ENCODE peak calls at places on chromosomes 5 and 9, in four cellular contexts. One of them, this sample, is unnamed.

GRCh38 chr5:177491429-177491945 is 5.9 kb downstream of the PDLIM7 start:
- DNase-seq in HepG2: peak; percentile 65
- DNase-seq in K562: peak; percentile 96
- DNase-seq in GM12878: no peak
- DNase-seq in this sample: peak; percentile 93

GRCh38 chr5:61697811-61698587 is 365.9 kb downstream of the ZSWIM6 start:
- DNase-seq in HepG2: no peak
- DNase-seq in GM12878: no peak
- DNase-seq in K562: no peak
- DNase-seq in this sample: no peak

GRCh38 chr9:2093920-2094597 is 78.9 kb downstream of the SMARCA2 start:
- DNase-seq in GM12878: no peak
- DNase-seq in HepG2: no peak
- DNase-seq in K562: no peak
- DNase-seq in this sample: no peak

GRCh38 chr5:1743061-1743768 is 56.4 kb downstream of the MRPL36 start:
- DNase-seq in K562: no peak
- DNase-seq in HepG2: no peak
- DNase-seq in GM12878: no peak
- DNase-seq in this sample: peak; percentile 2

GRCh38 chr5:177984565-177985166 is 11.4 kb downstream of the PROP1 start:
- DNase-seq in K562: no peak
- DNase-seq in HepG2: no peak
- DNase-seq in GM12878: no peak
- DNase-seq in this sample: peak; percentile 36

GRCh38 chr5:66169534-66169933 is 25.4 kb downstream of the SREK1 start:
- DNase-seq in K562: no peak
- DNase-seq in GM12878: no peak
- DNase-seq in HepG2: no peak
- DNase-seq in this sample: no peak

GRCh38 chr5:141821430-141821925 is 56.7 kb downstream of the PCDH1 start:
- DNase-seq in K562: no peak
- DNase-seq in GM12878: no peak
- DNase-seq in HepG2: no peak
- DNase-seq in this sample: no peak

GRCh38 chr9:97773723-97774122 is 76.6 kb upstream of the XPA start:
- DNase-seq in GM12878: no peak
- DNase-seq in K562: no peak
- DNase-seq in HepG2: no peak
- DNase-seq in this sample: no peak

GRCh38 chr5:165209101-165209727 is 1703.8 kb downstream of the MAT2B start:
- DNase-seq in K562: no peak
- DNase-seq in GM12878: no peak
- DNase-seq in HepG2: peak; percentile 3
- DNase-seq in this sample: no peak

GRCh38 chr9:14992025-14992424 is 81.8 kb upstream of the FREM1 start:
- DNase-seq in K562: no peak
- DNase-seq in HepG2: no peak
- DNase-seq in GM12878: no peak
- DNase-seq in this sample: no peak

GRCh38 chr9:124749811-124750210 is 21.3 kb downstream of the NR6A1 start:
- DNase-seq in HepG2: no peak
- DNase-seq in GM12878: no peak
- DNase-seq in K562: no peak
- DNase-seq in this sample: no peak

GRCh38 chr5:111929892-111930291 is 172.9 kb upstream of the NREP start:
- DNase-seq in K562: no peak
- DNase-seq in GM12878: no peak
- DNase-seq in HepG2: no peak
- DNase-seq in this sample: no peak

GRCh38 chr5:160621503-160621902 is 199.8 kb downstream of the PTTG1 start:
- DNase-seq in K562: no peak
- DNase-seq in GM12878: no peak
- DNase-seq in HepG2: no peak
- DNase-seq in this sample: no peak

GRCh38 chr9:1732670-1733069 is 282.5 kb upstream of the SMARCA2 start:
- DNase-seq in K562: no peak
- DNase-seq in HepG2: no peak
- DNase-seq in GM12878: no peak
- DNase-seq in this sample: no peak

GRCh38 chr5:114360816-114361723 is 800 bp upstream of the KCNN2 start:
- DNase-seq in GM12878: no peak
- DNase-seq in HepG2: no peak
- DNase-seq in K562: no peak
- DNase-seq in this sample: peak; percentile 89

GRCh38 chr5:137617806-137618205 is 118.1 kb downstream of the KLHL3 start:
- DNase-seq in K562: no peak
- DNase-seq in GM12878: no peak
- DNase-seq in HepG2: no peak
- DNase-seq in this sample: no peak

GRCh38 chr5:55102345-55102744 is at the start of gene GZMA:
- DNase-seq in HepG2: no peak
- DNase-seq in K562: no peak
- DNase-seq in GM12878: no peak
- DNase-seq in this sample: no peak

GRCh38 chr9:88988796-88989641 is 2.2 kb upstream of the S1PR3 start:
- DNase-seq in HepG2: no peak
- DNase-seq in K562: no peak
- DNase-seq in GM12878: no peak
- DNase-seq in this sample: no peak

GRCh38 chr9:70382046-70382708 is 32.3 kb downstream of the KLF9 start:
- DNase-seq in HepG2: no peak
- DNase-seq in K562: no peak
- DNase-seq in GM12878: no peak
- DNase-seq in this sample: no peak

GRCh38 chr9:114499528-114499927 is 5.7 kb downstream of the WHRN start:
- DNase-seq in HepG2: no peak
- DNase-seq in GM12878: no peak
- DNase-seq in K562: no peak
- DNase-seq in this sample: no peak

GRCh38 chr9:82581516-82581915 is 481.4 kb downstream of the RASEF start:
- DNase-seq in GM12878: no peak
- DNase-seq in HepG2: no peak
- DNase-seq in K562: no peak
- DNase-seq in this sample: no peak

GRCh38 chr5:142639455-142639854 is 46.4 kb downstream of the FGF1 start:
- DNase-seq in GM12878: no peak
- DNase-seq in HepG2: no peak
- DNase-seq in K562: no peak
- DNase-seq in this sample: no peak

GRCh38 chr9:89379031-89379430 is 60.7 kb downstream of the SECISBP2 start:
- DNase-seq in K562: no peak
- DNase-seq in GM12878: no peak
- DNase-seq in HepG2: no peak
- DNase-seq in this sample: no peak

GRCh38 chr5:54180616-54181015 is 129.8 kb downstream of the ARL15 start:
- DNase-seq in GM12878: no peak
- DNase-seq in K562: no peak
- DNase-seq in HepG2: no peak
- DNase-seq in this sample: no peak

GRCh38 chr9:94945191-94946144 is 219.0 kb downstream of the AOPEP start:
- DNase-seq in K562: peak; percentile 25
- DNase-seq in GM12878: no peak
- DNase-seq in HepG2: no peak
- DNase-seq in this sample: no peak

GRCh38 chr5:88610586-88610985 is 272.4 kb downstream of the MEF2C start:
- DNase-seq in K562: no peak
- DNase-seq in HepG2: no peak
- DNase-seq in GM12878: no peak
- DNase-seq in this sample: no peak

GRCh38 chr5:113678924-113679575 is 165.6 kb downstream of the YTHDC2 start:
- DNase-seq in GM12878: peak; percentile 8
- DNase-seq in K562: peak; percentile 66
- DNase-seq in HepG2: peak; percentile 30
- DNase-seq in this sample: peak; percentile 38

GRCh38 chr5:178818094-178818493 is 41.7 kb upstream of the ZNF354B start:
- DNase-seq in K562: no peak
- DNase-seq in GM12878: no peak
- DNase-seq in HepG2: no peak
- DNase-seq in this sample: no peak

GRCh38 chr5:81826128-81826527 is 75.2 kb upstream of the SSBP2 start:
- DNase-seq in HepG2: no peak
- DNase-seq in GM12878: no peak
- DNase-seq in K562: no peak
- DNase-seq in this sample: no peak

GRCh38 chr9:103928452-103928851 is 165.7 kb upstream of the SMC2 start:
- DNase-seq in K562: no peak
- DNase-seq in GM12878: no peak
- DNase-seq in HepG2: no peak
- DNase-seq in this sample: no peak

GRCh38 chr5:95728494-95729114 is 2.5 kb upstream of the RHOBTB3 start:
- DNase-seq in HepG2: no peak
- DNase-seq in GM12878: no peak
- DNase-seq in K562: no peak
- DNase-seq in this sample: no peak

DNA sequence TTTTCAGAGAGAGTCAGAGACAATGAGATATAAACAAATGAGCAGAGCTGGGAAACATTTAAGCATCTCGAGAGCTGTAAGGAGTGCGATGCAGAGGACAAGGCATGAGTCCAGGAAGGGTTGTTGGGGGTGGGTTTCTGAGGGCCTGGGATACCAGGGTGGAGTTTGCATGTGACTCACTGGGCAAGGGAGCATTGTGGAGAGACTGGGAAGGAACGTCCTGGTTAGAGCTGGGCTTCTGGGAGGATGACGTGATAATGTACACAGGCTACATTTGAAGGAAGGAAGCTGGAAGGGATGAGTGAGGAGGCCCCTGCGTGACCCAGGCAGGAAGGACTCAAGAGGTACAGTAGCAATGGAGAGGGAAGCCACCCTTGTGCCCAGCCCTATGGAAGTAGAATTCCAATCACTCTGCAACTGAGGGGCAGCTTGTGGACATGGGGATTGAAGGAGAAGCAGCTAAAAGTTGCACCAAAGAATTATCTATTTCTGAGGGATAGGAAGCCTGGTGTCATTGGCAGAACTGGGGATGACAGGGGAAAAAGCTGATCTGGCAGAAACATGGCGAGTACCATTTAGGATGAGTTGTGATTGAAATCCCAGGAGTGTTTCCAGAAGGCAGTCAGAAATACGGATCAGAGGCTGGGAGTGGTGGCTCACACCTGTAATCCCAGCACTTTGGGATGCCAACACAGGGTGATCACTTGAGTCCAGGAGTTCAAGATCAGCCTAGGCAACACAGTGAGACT is 59.3 kb upstream of the AFAP1L1 start:
- DNase-seq in HepG2: no peak
- DNase-seq in GM12878: no peak
- DNase-seq in K562: no peak
- DNase-seq in this sample: no peak
- TF ChIP-seq MAX in HepG2: no peak
- TF ChIP-seq MAX in GM12878: no peak
- TF ChIP-seq MAX in K562: no peak
- TF ChIP-seq MAX in this sample: no peak

GRCh38 chr9:111400564-111400898 is 70.5 kb upstream of the OR2K2 start:
- DNase-seq in HepG2: no peak
- DNase-seq in GM12878: no peak
- DNase-seq in K562: no peak
- DNase-seq in this sample: no peak

GRCh38 chr9:111399772-111400563 is 69.9 kb upstream of the OR2K2 start:
- DNase-seq in GM12878: no peak
- DNase-seq in HepG2: peak; percentile 54
- DNase-seq in K562: peak; percentile 21
- DNase-seq in this sample: peak; percentile 61

GRCh38 chr9:111407813-111408212 is 76.4 kb downstream of the ECPAS start:
- DNase-seq in HepG2: no peak
- DNase-seq in GM12878: no peak
- DNase-seq in K562: no peak
- DNase-seq in this sample: no peak

GRCh38 chr9:111411266-111411665 is 72.9 kb downstream of the ECPAS start:
- DNase-seq in K562: no peak
- DNase-seq in HepG2: no peak
- DNase-seq in GM12878: no peak
- DNase-seq in this sample: no peak

DNA sequence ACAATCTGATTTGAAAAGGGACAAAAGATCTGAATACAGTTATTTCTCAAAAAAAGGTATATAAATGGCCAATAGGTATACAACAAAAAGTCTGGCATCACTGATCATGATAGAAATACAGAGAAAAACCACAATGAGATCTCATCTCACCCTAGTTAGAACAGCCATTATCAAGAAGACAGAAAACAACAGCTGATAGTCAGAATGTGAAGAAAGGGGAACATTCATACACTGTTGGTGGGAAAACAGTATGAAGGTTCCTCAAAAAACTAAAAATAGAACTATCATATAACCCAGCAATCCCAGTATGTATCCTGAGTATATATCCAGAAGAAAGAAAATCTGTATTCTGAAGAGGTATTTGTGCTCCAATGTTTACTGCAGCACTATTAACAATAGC is 75.7 kb upstream of the OR2K2 start:
- DNase-seq in GM12878: no peak
- DNase-seq in K562: no peak
- DNase-seq in HepG2: no peak
- DNase-seq in this sample: no peak
- TF ChIP-seq CREM in GM12878: no peak
- TF ChIP-seq CREM in K562: no peak
- TF ChIP-seq CREM in HepG2: no peak
- TF ChIP-seq CREM in this sample: no peak

GRCh38 chr9:92048924-92049625 is 66.1 kb downstream of the SPTLC1 start:
- DNase-seq in GM12878: no peak
- DNase-seq in K562: no peak
- DNase-seq in HepG2: no peak
- DNase-seq in this sample: peak; percentile 58
- TF ChIP-seq MAX in GM12878: no peak
- TF ChIP-seq MAX in K562: no peak
- TF ChIP-seq MAX in HepG2: no peak
- TF ChIP-seq MAX in this sample: peak; percentile 21

GRCh38 chr9:134057751-134058701 is 9.8 kb downstream of the BRD3 start:
- DNase-seq in K562: no peak
- DNase-seq in HepG2: peak; percentile 77
- DNase-seq in GM12878: no peak
- DNase-seq in this sample: no peak

GRCh38 chr9:134059661-134060395 is 8.0 kb downstream of the BRD3 start:
- DNase-seq in K562: no peak
- DNase-seq in HepG2: no peak
- DNase-seq in GM12878: peak; percentile 77
- DNase-seq in this sample: no peak

GRCh38 chr9:134058716-134059115 is 9.1 kb downstream of the BRD3 start:
- DNase-seq in HepG2: no peak
- DNase-seq in K562: no peak
- DNase-seq in GM12878: no peak
- DNase-seq in this sample: no peak

GRCh38 chr9:134060546-134060945 is 7.3 kb downstream of the BRD3 start:
- DNase-seq in GM12878: no peak
- DNase-seq in K562: no peak
- DNase-seq in HepG2: no peak
- DNase-seq in this sample: no peak

DNA sequence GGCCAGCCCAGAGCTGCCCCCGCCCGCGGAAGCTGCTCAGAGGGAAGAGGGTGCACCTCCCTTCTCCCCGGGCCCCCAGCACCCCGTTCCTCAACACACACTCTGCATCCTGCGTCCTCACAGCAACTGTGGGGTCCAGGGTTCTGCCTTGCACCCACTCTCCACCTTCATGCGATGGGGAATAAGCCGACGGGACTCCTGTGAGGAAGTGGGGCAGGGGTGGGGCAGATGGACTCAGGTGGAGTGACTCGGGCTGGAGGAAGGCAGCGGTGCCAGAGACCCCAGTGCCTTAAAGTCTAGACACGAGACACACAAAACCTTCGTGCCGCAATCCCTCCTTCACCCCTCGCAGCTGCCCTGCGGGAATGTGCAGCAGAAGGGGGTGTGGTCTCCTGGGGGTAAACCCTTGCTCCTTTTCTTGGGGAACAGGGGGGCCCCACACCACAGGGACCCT is 8.6 kb downstream of the BRD3 start:
- DNase-seq in K562: no peak
- DNase-seq in GM12878: no peak
- DNase-seq in HepG2: no peak
- DNase-seq in this sample: no peak
- TF ChIP-seq CREM in K562: no peak
- TF ChIP-seq CREM in GM12878: no peak
- TF ChIP-seq CREM in HepG2: no peak
- TF ChIP-seq CREM in this sample: no peak

This sample was measured in WTC11.